ENCODE peak calls at places on chromosome 21, in five cellular contexts. One of them, this sample, is unnamed.

GRCh38 chr21:14890141-14890540 is 174.7 kb downstream of the NRIP1 start:
- DNase-seq in mesenchymal stem cell: no peak
- DNase-seq in H1: no peak
- DNase-seq in neuronal stem cell: no peak
- DNase-seq in IMR-90: no peak
- DNase-seq in this sample: no peak

GRCh38 chr21:38220270-38220737 is 36.5 kb upstream of the KCNJ15 start:
- DNase-seq in neuronal stem cell: no peak
- DNase-seq in IMR-90: no peak
- DNase-seq in mesenchymal stem cell: no peak
- DNase-seq in H1: no peak
- DNase-seq in this sample: no peak

GRCh38 chr21:38315155-38315554 is 58.4 kb downstream of the KCNJ15 start:
- DNase-seq in H1: no peak
- DNase-seq in neuronal stem cell: no peak
- DNase-seq in mesenchymal stem cell: no peak
- DNase-seq in IMR-90: no peak
- DNase-seq in this sample: no peak

GRCh38 chr21:15058718-15059316 is 6.0 kb downstream of the NRIP1 start:
- DNase-seq in IMR-90: peak
- DNase-seq in neuronal stem cell: no peak
- DNase-seq in mesenchymal stem cell: peak
- DNase-seq in H1: no peak
- DNase-seq in this sample: no peak

GRCh38 chr21:15667010-15667409 is 62.8 kb upstream of the USP25 start:
- DNase-seq in neuronal stem cell: no peak
- DNase-seq in mesenchymal stem cell: peak
- DNase-seq in H1: no peak
- DNase-seq in IMR-90: peak
- DNase-seq in this sample: no peak

GRCh38 chr21:27024316-27024715 is 57.4 kb upstream of the ADAMTS5 start:
- DNase-seq in IMR-90: peak
- DNase-seq in neuronal stem cell: no peak
- DNase-seq in mesenchymal stem cell: peak
- DNase-seq in H1: no peak
- DNase-seq in this sample: no peak

GRCh38 chr21:18986197-18986596 is 582.6 kb upstream of the TMPRSS15 start:
- DNase-seq in H1: no peak
- DNase-seq in mesenchymal stem cell: no peak
- DNase-seq in IMR-90: no peak
- DNase-seq in neuronal stem cell: no peak
- DNase-seq in this sample: no peak

GRCh38 chr21:41138711-41139110 is 29.2 kb upstream of the BACE2 start:
- DNase-seq in mesenchymal stem cell: no peak
- DNase-seq in H1: no peak
- DNase-seq in IMR-90: no peak
- DNase-seq in neuronal stem cell: no peak
- DNase-seq in this sample: no peak

GRCh38 chr21:10430007-10430406 is 91.4 kb upstream of the TPTE start:
- DNase-seq in mesenchymal stem cell: no peak
- DNase-seq in IMR-90: no peak
- DNase-seq in H1: no peak
- DNase-seq in neuronal stem cell: no peak
- DNase-seq in this sample: no peak

GRCh38 chr21:17451364-17451869 is 61.4 kb upstream of the CXADR start:
- DNase-seq in mesenchymal stem cell: peak
- DNase-seq in neuronal stem cell: no peak
- DNase-seq in IMR-90: peak
- DNase-seq in H1: no peak
- DNase-seq in this sample: no peak

GRCh38 chr21:37425684-37426083 is 59.1 kb downstream of the DYRK1A start:
- DNase-seq in IMR-90: no peak
- DNase-seq in mesenchymal stem cell: no peak
- DNase-seq in H1: no peak
- DNase-seq in neuronal stem cell: no peak
- DNase-seq in this sample: no peak

GRCh38 chr21:37582613-37583012 is 216.0 kb downstream of the DYRK1A start:
- DNase-seq in neuronal stem cell: no peak
- DNase-seq in IMR-90: peak
- DNase-seq in H1: no peak
- DNase-seq in mesenchymal stem cell: peak
- DNase-seq in this sample: no peak

GRCh38 chr21:40618216-40618615 is 228.7 kb downstream of the DSCAM start:
- DNase-seq in H1: no peak
- DNase-seq in IMR-90: no peak
- DNase-seq in mesenchymal stem cell: no peak
- DNase-seq in neuronal stem cell: peak
- DNase-seq in this sample: no peak

GRCh38 chr21:17466166-17466565 is 46.7 kb upstream of the CXADR start:
- DNase-seq in mesenchymal stem cell: peak
- DNase-seq in H1: no peak
- DNase-seq in neuronal stem cell: no peak
- DNase-seq in IMR-90: peak
- DNase-seq in this sample: no peak

GRCh38 chr21:25361097-25361496 is 246.2 kb downstream of the MRPL39 start:
- DNase-seq in H1: no peak
- DNase-seq in neuronal stem cell: no peak
- DNase-seq in mesenchymal stem cell: no peak
- DNase-seq in IMR-90: no peak
- DNase-seq in this sample: no peak

GRCh38 chr21:37762606-37763005 is 153.7 kb downstream of the KCNJ6 start:
- DNase-seq in H1: no peak
- DNase-seq in neuronal stem cell: no peak
- DNase-seq in mesenchymal stem cell: no peak
- DNase-seq in IMR-90: no peak
- DNase-seq in this sample: no peak

GRCh38 chr21:16082038-16082816 is 352.4 kb downstream of the USP25 start:
- DNase-seq in H1: no peak
- DNase-seq in neuronal stem cell: no peak
- DNase-seq in IMR-90: peak
- DNase-seq in mesenchymal stem cell: peak
- DNase-seq in this sample: no peak

GRCh38 chr21:22536511-22536910 is 1538.3 kb downstream of the NCAM2 start:
- DNase-seq in H1: no peak
- DNase-seq in neuronal stem cell: no peak
- DNase-seq in mesenchymal stem cell: no peak
- DNase-seq in IMR-90: no peak
- DNase-seq in this sample: no peak

GRCh38 chr21:26169061-26169610 is 1.4 kb downstream of the APP start:
- DNase-seq in mesenchymal stem cell: peak
- DNase-seq in IMR-90: peak
- DNase-seq in neuronal stem cell: peak
- DNase-seq in H1: peak
- DNase-seq in this sample: peak

GRCh38 chr21:15774590-15774989 is 44.8 kb downstream of the USP25 start:
- DNase-seq in neuronal stem cell: no peak
- DNase-seq in H1: no peak
- DNase-seq in mesenchymal stem cell: peak
- DNase-seq in IMR-90: peak
- DNase-seq in this sample: no peak

GRCh38 chr21:16519012-16519411 is 789.2 kb downstream of the USP25 start:
- DNase-seq in neuronal stem cell: no peak
- DNase-seq in mesenchymal stem cell: no peak
- DNase-seq in H1: no peak
- DNase-seq in IMR-90: no peak
- DNase-seq in this sample: no peak

GRCh38 chr21:41071410-41071809 is 96.5 kb upstream of the BACE2 start:
- DNase-seq in IMR-90: no peak
- DNase-seq in mesenchymal stem cell: no peak
- DNase-seq in neuronal stem cell: no peak
- DNase-seq in H1: peak
- DNase-seq in this sample: peak

GRCh38 chr21:37474342-37474741 is 107.8 kb downstream of the DYRK1A start:
- DNase-seq in IMR-90: no peak
- DNase-seq in mesenchymal stem cell: no peak
- DNase-seq in neuronal stem cell: no peak
- DNase-seq in H1: no peak
- DNase-seq in this sample: no peak

GRCh38 chr21:16116067-16116466 is 386.3 kb downstream of the USP25 start:
- DNase-seq in H1: no peak
- DNase-seq in neuronal stem cell: no peak
- DNase-seq in IMR-90: no peak
- DNase-seq in mesenchymal stem cell: no peak
- DNase-seq in this sample: no peak

GRCh38 chr21:21156919-21157318 is 158.7 kb downstream of the NCAM2 start:
- DNase-seq in H1: no peak
- DNase-seq in neuronal stem cell: no peak
- DNase-seq in IMR-90: peak
- DNase-seq in mesenchymal stem cell: no peak
- DNase-seq in this sample: no peak

GRCh38 chr21:26686278-26686677 is 113.2 kb upstream of the CYYR1 start:
- DNase-seq in H1: no peak
- DNase-seq in mesenchymal stem cell: peak
- DNase-seq in neuronal stem cell: no peak
- DNase-seq in IMR-90: peak
- DNase-seq in this sample: peak

GRCh38 chr21:16573581-16573980 is 843.8 kb downstream of the USP25 start:
- DNase-seq in IMR-90: peak
- DNase-seq in mesenchymal stem cell: peak
- DNase-seq in H1: no peak
- DNase-seq in neuronal stem cell: no peak
- DNase-seq in this sample: no peak

GRCh38 chr21:25909341-25909740 is 174.6 kb downstream of the GABPA start:
- DNase-seq in H1: no peak
- DNase-seq in neuronal stem cell: no peak
- DNase-seq in IMR-90: no peak
- DNase-seq in mesenchymal stem cell: no peak
- DNase-seq in this sample: no peak

DNA sequence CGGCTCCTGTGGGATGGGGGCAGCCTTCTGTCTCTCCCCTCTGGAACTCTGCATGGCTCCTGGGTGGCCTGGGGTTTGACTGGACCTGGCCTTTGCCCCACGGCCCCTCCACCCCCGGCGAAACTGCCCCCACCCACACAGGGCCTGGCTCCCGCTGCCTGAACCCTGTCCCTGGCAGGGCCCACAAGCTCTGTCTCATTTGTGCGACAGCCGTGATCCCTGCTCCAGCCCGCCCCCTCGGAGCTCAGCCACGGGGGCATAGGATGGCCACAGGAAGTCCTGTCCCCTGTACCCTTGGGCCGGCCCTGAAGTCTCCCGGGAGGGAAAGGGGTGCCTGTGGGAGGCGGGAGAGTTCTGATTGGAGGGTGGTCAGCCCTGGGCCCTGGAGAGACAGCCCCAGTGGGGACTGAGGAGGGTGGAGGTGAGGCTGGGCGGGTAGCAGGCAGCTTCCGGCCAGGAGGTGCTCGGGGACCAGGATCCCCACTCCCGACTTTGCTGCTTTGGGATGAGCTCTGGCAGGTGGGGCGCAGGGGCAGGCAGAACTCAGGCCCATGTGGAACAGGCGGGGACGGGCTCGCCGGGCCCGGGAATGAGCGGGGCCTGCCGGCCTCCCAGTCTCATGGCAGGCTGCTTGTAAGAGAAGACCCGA is 45.1 kb downstream of the SLX9 start:
- DNase-seq in neuronal stem cell: no peak
- DNase-seq in IMR-90: no peak
- DNase-seq in mesenchymal stem cell: no peak
- DNase-seq in H1: no peak
- DNase-seq in this sample: peak
- H3K14ac ChIP-seq in neuronal stem cell: no peak
- H3K14ac ChIP-seq in IMR-90: no peak
- H3K14ac ChIP-seq in mesenchymal stem cell: no peak
- H3K14ac ChIP-seq in H1: no peak
- H3K14ac ChIP-seq in this sample: no peak

GRCh38 chr21:46243325-46243724 is 14.8 kb upstream of the LSS start:
- DNase-seq in mesenchymal stem cell: no peak
- DNase-seq in H1: no peak
- DNase-seq in neuronal stem cell: no peak
- DNase-seq in IMR-90: no peak
- DNase-seq in this sample: no peak

GRCh38 chr21:46245213-46245915 is 16.8 kb upstream of the LSS start:
- DNase-seq in IMR-90: no peak
- DNase-seq in H1: no peak
- DNase-seq in neuronal stem cell: no peak
- DNase-seq in mesenchymal stem cell: no peak
- DNase-seq in this sample: no peak

GRCh38 chr21:46243865-46244490 is 15.4 kb upstream of the LSS start:
- DNase-seq in H1: no peak
- DNase-seq in neuronal stem cell: no peak
- DNase-seq in IMR-90: no peak
- DNase-seq in mesenchymal stem cell: no peak
- DNase-seq in this sample: no peak

GRCh38 chr21:46246345-46246744 is 17.8 kb upstream of the LSS start:
- DNase-seq in neuronal stem cell: no peak
- DNase-seq in IMR-90: no peak
- DNase-seq in mesenchymal stem cell: no peak
- DNase-seq in H1: no peak
- DNase-seq in this sample: no peak

DNA sequence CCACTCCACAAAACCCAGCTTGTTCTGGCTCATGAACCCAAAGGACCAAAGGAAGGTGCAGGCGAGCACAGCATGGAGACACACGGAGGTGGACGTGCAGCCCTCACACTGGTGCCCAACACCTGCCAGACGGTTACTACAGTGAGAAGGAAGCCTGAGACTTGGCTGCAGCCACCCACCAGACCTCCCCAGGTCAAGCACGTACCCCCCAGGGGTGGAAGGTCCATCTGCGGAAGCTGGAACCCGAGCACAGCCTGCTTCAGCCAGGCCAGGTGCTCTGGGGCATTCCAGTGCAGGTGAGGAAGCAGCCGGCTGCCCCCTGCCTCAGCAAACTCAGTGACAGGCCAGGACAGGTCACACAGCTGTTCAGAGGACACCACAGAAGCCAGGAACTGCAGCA is 16.0 kb upstream of the LSS start:
- DNase-seq in IMR-90: no peak
- DNase-seq in H1: no peak
- DNase-seq in neuronal stem cell: no peak
- DNase-seq in mesenchymal stem cell: no peak
- DNase-seq in this sample: no peak
- H2BK5ac ChIP-seq in IMR-90: no peak
- H2BK5ac ChIP-seq in H1: no peak
- H2BK5ac ChIP-seq in neuronal stem cell: no peak
- H2BK5ac ChIP-seq in mesenchymal stem cell: no peak
- H2BK5ac ChIP-seq in this sample: no peak

DNA sequence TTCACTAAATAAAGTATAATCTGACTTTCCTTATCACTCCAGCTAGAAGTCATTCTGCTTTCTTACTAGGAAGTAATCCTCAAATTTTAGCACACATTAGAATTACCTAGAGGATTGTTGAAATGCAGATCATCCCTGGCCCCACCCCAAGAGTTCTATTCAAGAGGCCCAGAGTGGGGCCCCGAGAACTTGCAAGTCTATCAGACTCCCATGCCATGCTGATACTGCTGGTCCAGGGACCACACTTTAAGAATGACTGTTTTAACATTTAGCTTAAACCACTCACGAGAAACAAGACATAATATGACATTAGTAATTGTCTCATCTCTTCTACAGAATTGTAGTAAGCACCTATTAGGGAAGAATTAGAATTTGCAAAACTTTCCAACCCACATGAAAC is 7.7 kb upstream of the SYNJ1 start:
- DNase-seq in mesenchymal stem cell: no peak
- DNase-seq in IMR-90: no peak
- DNase-seq in neuronal stem cell: no peak
- DNase-seq in H1: no peak
- DNase-seq in this sample: no peak
- H2BK15ac ChIP-seq in mesenchymal stem cell: no peak
- H2BK15ac ChIP-seq in IMR-90: no peak
- H2BK15ac ChIP-seq in neuronal stem cell: no peak
- H2BK15ac ChIP-seq in H1: no peak
- H2BK15ac ChIP-seq in this sample: no peak

GRCh38 chr21:35284199-35284598 is 235.1 kb upstream of the RUNX1 start:
- DNase-seq in IMR-90: no peak
- DNase-seq in neuronal stem cell: no peak
- DNase-seq in mesenchymal stem cell: peak
- DNase-seq in H1: no peak
- DNase-seq in this sample: no peak
- H3K14ac ChIP-seq in IMR-90: no peak
- H3K14ac ChIP-seq in neuronal stem cell: no peak
- H3K14ac ChIP-seq in mesenchymal stem cell: peak
- H3K14ac ChIP-seq in H1: no peak
- H3K14ac ChIP-seq in this sample: no peak